ENCODE peak calls at places on chromosomes 3 and 15, in six cellular contexts. One of them, this sample, is unnamed.

GRCh38 chr3:48599509-48600285 is 4.6 kb upstream of the COL7A1 start:
- DNase-seq in right atrium auricular region: no peak
- DNase-seq in SJSA1: no peak
- DNase-seq in lower lobe of right lung: no peak
- DNase-seq in Karpas-422: no peak
- DNase-seq in CD8-positive, alpha-beta memory T cell: no peak
- DNase-seq in this sample: no peak

GRCh38 chr3:34020761-34021635 is 222.6 kb downstream of the PDCD6IP start:
- DNase-seq in right atrium auricular region: no peak
- DNase-seq in SJSA1: no peak
- DNase-seq in lower lobe of right lung: no peak
- DNase-seq in Karpas-422: peak; percentile 83
- DNase-seq in CD8-positive, alpha-beta memory T cell: no peak
- DNase-seq in this sample: no peak

GRCh38 chr15:34652726-34653033 is 69.2 kb upstream of the GOLGA8B start:
- DNase-seq in right atrium auricular region: no peak
- DNase-seq in SJSA1: no peak
- DNase-seq in lower lobe of right lung: no peak
- DNase-seq in Karpas-422: no peak
- DNase-seq in CD8-positive, alpha-beta memory T cell: no peak
- DNase-seq in this sample: no peak

GRCh38 chr3:107117922-107118576 is 259.2 kb upstream of the CCDC54 start:
- DNase-seq in right atrium auricular region: peak; percentile 62
- DNase-seq in SJSA1: peak; percentile 24
- DNase-seq in lower lobe of right lung: no peak
- DNase-seq in Karpas-422: peak; percentile 72
- DNase-seq in CD8-positive, alpha-beta memory T cell: no peak
- DNase-seq in this sample: peak; percentile 36

GRCh38 chr3:56894912-56895431 is 93.2 kb upstream of the ARHGEF3 start:
- DNase-seq in right atrium auricular region: no peak
- DNase-seq in SJSA1: no peak
- DNase-seq in lower lobe of right lung: no peak
- DNase-seq in Karpas-422: no peak
- DNase-seq in CD8-positive, alpha-beta memory T cell: peak; percentile 21
- DNase-seq in this sample: no peak

GRCh38 chr3:61564405-61565059 is 3.2 kb downstream of the PTPRG start:
- DNase-seq in right atrium auricular region: peak; percentile 90
- DNase-seq in SJSA1: no peak
- DNase-seq in lower lobe of right lung: peak; percentile 82
- DNase-seq in Karpas-422: no peak
- DNase-seq in CD8-positive, alpha-beta memory T cell: no peak
- DNase-seq in this sample: peak; percentile 74

GRCh38 chr15:89221543-89221942 is at the start of gene RLBP1:
- DNase-seq in right atrium auricular region: no peak
- DNase-seq in SJSA1: no peak
- DNase-seq in lower lobe of right lung: no peak
- DNase-seq in Karpas-422: no peak
- DNase-seq in CD8-positive, alpha-beta memory T cell: no peak
- DNase-seq in this sample: no peak

GRCh38 chr3:169243579-169243978 is 419.9 kb downstream of the MECOM start:
- DNase-seq in right atrium auricular region: no peak
- DNase-seq in SJSA1: no peak
- DNase-seq in lower lobe of right lung: no peak
- DNase-seq in Karpas-422: peak; percentile 25
- DNase-seq in CD8-positive, alpha-beta memory T cell: no peak
- DNase-seq in this sample: no peak

GRCh38 chr3:67312205-67312604 is 314.1 kb downstream of the KBTBD8 start:
- DNase-seq in right atrium auricular region: no peak
- DNase-seq in SJSA1: no peak
- DNase-seq in lower lobe of right lung: no peak
- DNase-seq in Karpas-422: no peak
- DNase-seq in CD8-positive, alpha-beta memory T cell: no peak
- DNase-seq in this sample: no peak

DNA sequence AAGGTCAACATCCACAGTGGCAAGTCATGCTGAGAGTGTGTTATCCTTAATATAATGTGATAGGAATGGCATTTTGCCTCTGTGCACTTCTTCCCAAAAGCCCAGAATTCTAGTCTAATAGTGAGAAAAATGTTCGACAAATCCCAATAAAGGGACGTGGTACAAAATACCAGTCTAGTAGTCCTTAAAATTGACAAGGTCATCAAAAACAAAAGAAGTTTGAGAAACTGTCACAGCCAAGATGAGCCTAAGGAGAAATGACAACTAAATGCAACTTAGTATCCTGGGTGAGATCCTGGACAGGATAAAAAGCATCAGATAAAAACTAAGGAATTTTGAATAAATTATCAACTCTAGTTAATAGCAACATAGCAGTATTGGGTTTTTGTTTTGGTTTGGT is 14.4 kb upstream of the ATP13A4 start:
- DNase-seq in right atrium auricular region: no peak
- DNase-seq in SJSA1: no peak
- DNase-seq in lower lobe of right lung: no peak
- DNase-seq in Karpas-422: no peak
- DNase-seq in CD8-positive, alpha-beta memory T cell: no peak
- DNase-seq in this sample: no peak
- H3K36me3 ChIP-seq in right atrium auricular region: no peaks in the 10 kb centered on the region
- H3K36me3 ChIP-seq in SJSA1: no peaks in the 10 kb centered on the region
- H3K36me3 ChIP-seq in lower lobe of right lung: no peaks in the 10 kb centered on the region
- H3K36me3 ChIP-seq in Karpas-422: no peaks in the 10 kb centered on the region
- H3K36me3 ChIP-seq in CD8-positive, alpha-beta memory T cell: no peaks in the 10 kb centered on the region
- H3K36me3 ChIP-seq in this sample: no peaks in the 10 kb centered on the region

GRCh38 chr3:132237652-132238032 is 79.6 kb upstream of the ACP3 start:
- DNase-seq in right atrium auricular region: no peak
- DNase-seq in SJSA1: no peak
- DNase-seq in lower lobe of right lung: no peak
- DNase-seq in Karpas-422: no peak
- DNase-seq in CD8-positive, alpha-beta memory T cell: no peak
- DNase-seq in this sample: no peak

GRCh38 chr3:132232231-132232792 is 84.9 kb upstream of the ACP3 start:
- DNase-seq in right atrium auricular region: no peak
- DNase-seq in SJSA1: no peak
- DNase-seq in lower lobe of right lung: no peak
- DNase-seq in Karpas-422: no peak
- DNase-seq in CD8-positive, alpha-beta memory T cell: no peak
- DNase-seq in this sample: no peak

GRCh38 chr3:132242095-132242494 is 75.1 kb upstream of the ACP3 start:
- DNase-seq in right atrium auricular region: no peak
- DNase-seq in SJSA1: no peak
- DNase-seq in lower lobe of right lung: no peak
- DNase-seq in Karpas-422: no peak
- DNase-seq in CD8-positive, alpha-beta memory T cell: no peak
- DNase-seq in this sample: no peak

GRCh38 chr3:132239587-132239986 is 77.6 kb upstream of the ACP3 start:
- DNase-seq in right atrium auricular region: no peak
- DNase-seq in SJSA1: no peak
- DNase-seq in lower lobe of right lung: no peak
- DNase-seq in Karpas-422: no peak
- DNase-seq in CD8-positive, alpha-beta memory T cell: no peak
- DNase-seq in this sample: no peak

DNA sequence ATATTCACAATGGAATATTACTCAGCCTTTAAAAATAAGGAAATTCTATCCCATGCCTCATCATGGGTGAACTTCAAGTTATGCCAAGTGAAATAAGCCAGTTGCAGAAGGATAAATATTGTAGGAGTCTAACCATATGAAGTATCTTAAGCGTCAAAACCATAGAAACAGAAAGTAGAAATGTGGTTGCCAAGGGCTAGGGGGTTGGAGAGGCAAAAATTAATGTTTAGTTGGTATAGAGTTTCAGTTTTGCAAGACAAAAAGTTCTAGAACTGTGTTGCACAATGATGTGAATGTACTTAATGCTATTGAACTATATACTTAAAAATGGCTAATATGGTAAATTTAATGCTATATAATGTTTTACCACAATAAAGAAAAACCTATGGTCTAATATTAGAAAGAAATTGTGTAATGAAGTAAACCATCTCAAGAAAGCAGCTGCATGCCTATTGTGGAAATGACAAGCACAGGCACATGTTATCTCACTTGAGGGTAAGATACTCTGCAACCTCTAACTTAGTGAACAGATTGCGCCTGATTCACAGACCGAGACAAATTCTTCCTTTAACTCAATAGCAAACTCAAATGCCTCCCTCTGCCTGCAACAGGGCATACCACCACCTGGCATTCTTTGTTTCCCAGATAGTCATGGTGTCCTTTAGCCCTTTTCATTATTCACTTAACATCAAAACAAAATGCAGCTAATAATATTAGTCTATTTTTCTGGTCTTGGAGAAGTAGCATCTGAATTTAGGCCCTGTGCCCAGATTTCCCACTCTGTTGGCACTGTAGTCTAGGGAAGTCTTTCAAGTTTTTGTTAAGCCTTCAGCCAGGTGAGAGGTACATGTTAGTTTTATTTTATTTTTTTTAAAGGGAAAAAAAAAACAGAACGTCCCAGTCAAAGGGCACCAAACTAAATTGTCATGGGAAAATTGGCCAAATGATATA is 80.2 kb upstream of the ACP3 start:
- DNase-seq in right atrium auricular region: no peak
- DNase-seq in SJSA1: no peak
- DNase-seq in lower lobe of right lung: no peak
- DNase-seq in Karpas-422: no peak
- DNase-seq in CD8-positive, alpha-beta memory T cell: no peak
- DNase-seq in this sample: no peak
- H3K27ac ChIP-seq in right atrium auricular region: no peak overlapping the region
- H3K27ac ChIP-seq in SJSA1: no peak overlapping the region
- H3K27ac ChIP-seq in lower lobe of right lung: no peak overlapping the region
- H3K27ac ChIP-seq in Karpas-422: no peak overlapping the region
- H3K27ac ChIP-seq in CD8-positive, alpha-beta memory T cell: no peak overlapping the region
- H3K27ac ChIP-seq in this sample: no peak overlapping the region

DNA sequence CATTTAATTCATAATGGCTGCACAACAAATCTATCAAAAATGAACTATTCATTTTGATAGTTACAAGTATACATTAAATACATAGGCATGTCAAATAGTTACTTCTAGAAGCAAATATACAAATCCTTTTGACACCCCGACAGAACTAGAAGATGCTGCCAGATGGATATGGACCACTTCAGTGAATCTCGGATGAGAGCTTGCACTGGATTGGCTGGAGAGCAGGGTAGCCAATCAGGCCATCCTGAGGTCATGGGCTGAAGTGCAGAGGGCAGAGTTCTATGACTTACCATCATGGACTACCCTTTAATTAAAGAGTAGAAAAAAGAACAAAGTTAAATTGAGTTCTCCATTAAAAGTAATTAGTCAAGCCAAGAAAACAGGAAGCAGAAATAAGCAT is 8.3 kb downstream of the CCNL1 start:
- DNase-seq in right atrium auricular region: no peak
- DNase-seq in SJSA1: no peak
- DNase-seq in lower lobe of right lung: no peak
- DNase-seq in Karpas-422: no peak
- DNase-seq in CD8-positive, alpha-beta memory T cell: no peak
- DNase-seq in this sample: no peak
- H3K36me3 ChIP-seq in right atrium auricular region: peaks cover 92% of the 10 kb centered on the region
- H3K36me3 ChIP-seq in SJSA1: peaks cover 100% of the 10 kb centered on the region
- H3K36me3 ChIP-seq in lower lobe of right lung: peaks cover 100% of the 10 kb centered on the region
- H3K36me3 ChIP-seq in Karpas-422: peaks cover 100% of the 10 kb centered on the region
- H3K36me3 ChIP-seq in CD8-positive, alpha-beta memory T cell: peaks cover 94% of the 10 kb centered on the region
- H3K36me3 ChIP-seq in this sample: no peaks in the 10 kb centered on the region

DNA sequence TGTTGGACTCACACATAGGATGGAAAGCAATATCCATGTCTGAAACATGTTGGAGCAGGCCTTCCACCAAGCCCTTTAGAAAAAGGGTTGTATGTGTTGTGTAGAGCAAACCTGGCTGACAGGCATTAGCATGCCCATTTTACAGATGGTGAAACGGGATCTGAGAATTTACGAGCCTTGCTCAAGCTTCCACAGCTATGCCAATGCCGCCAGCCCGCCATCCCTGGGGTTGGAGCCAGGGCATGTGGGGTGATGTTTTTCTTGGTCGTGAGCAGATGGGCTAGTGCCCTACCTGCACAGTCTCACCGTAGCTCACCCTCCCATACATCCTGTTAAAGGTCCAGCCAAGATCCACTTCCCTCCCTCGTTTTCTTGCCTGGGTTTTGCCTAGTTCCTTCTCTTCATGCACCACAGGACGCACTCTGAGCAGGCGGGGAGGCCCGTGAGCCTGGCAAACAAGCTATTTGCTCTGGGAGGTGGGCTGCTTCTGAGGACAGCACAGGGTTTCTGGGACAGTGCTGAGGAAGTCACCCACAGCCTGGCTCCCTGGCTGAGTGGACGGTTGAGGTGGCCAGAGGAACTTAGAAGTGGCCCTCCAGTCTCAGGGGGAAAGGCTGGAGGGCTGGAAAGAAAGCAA is 97.6 kb upstream of the TLE3 start:
- DNase-seq in right atrium auricular region: no peak
- DNase-seq in SJSA1: no peak
- DNase-seq in lower lobe of right lung: no peak
- DNase-seq in Karpas-422: peak; percentile 59
- DNase-seq in CD8-positive, alpha-beta memory T cell: no peak
- DNase-seq in this sample: no peak
- H3K27ac ChIP-seq in right atrium auricular region: peak overlapping the region; percentile 38
- H3K27ac ChIP-seq in SJSA1: peak overlapping the region; percentile 32
- H3K27ac ChIP-seq in lower lobe of right lung: peak overlapping the region; percentile 31
- H3K27ac ChIP-seq in Karpas-422: no peak overlapping the region
- H3K27ac ChIP-seq in CD8-positive, alpha-beta memory T cell: no peak overlapping the region
- H3K27ac ChIP-seq in this sample: peak overlapping the region; percentile 59

DNA sequence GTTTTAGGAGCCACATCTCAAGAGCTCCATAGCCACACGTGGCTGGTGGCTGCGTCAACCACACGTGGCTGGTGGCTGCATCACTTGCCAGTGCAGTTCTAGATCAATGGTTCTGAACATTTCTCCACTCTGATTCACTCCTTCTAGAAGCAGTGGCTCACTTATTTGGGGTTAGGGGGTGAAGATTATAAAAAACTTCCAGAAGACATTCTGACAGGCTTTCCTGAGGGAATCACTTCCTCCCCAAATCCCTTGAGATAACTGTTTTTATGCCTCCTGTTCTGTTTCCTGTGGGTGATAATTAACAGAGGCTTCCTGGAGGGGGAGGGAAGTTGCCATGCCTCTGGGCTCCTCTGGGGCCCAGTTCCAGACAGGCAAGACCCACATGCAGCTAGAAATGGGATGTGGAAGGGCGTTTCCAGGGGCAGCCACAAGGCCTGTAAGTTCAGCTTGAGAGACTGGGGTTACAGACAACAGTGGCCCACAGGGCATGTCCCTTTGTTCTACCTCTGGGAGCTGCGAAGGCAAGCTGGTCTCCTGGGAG is 23.6 kb downstream of the HEG1 start:
- DNase-seq in right atrium auricular region: no peak
- DNase-seq in SJSA1: no peak
- DNase-seq in lower lobe of right lung: no peak
- DNase-seq in Karpas-422: peak; percentile 59
- DNase-seq in CD8-positive, alpha-beta memory T cell: no peak
- DNase-seq in this sample: no peak
- H3K36me3 ChIP-seq in right atrium auricular region: peaks cover 22% of the 10 kb centered on the region
- H3K36me3 ChIP-seq in SJSA1: peaks cover 28% of the 10 kb centered on the region
- H3K36me3 ChIP-seq in lower lobe of right lung: peaks cover 22% of the 10 kb centered on the region
- H3K36me3 ChIP-seq in Karpas-422: peaks cover 50% of the 10 kb centered on the region
- H3K36me3 ChIP-seq in CD8-positive, alpha-beta memory T cell: peaks cover 6% of the 10 kb centered on the region
- H3K36me3 ChIP-seq in this sample: no peaks in the 10 kb centered on the region